ENCODE peak calls at places on chromosomes 2 and 18, in five cellular contexts. U is heart right ventricle, M is brain microvascular endothelial cell, T is NCI-H446, Y is endodermal cell. E is an unnamed sample.

GRCh38 chr2:10913501-10914271 is 2.0 kb downstream of the KCNF1 start:
- DNase-seq in U (no peak), M (no peak), T (no peak), Y (peak; percentile 60), E (no peak)

GRCh38 chr18:79056827-79057367 is 12.3 kb upstream of the ATP9B start:
- DNase-seq in U (no peak), M (no peak), T (no peak), Y (no peak), E (no peak)

GRCh38 chr2:162734866-162735265 is 103.7 kb downstream of the KCNH7 start:
- DNase-seq in U (no peak), M (no peak), T (no peak), Y (no peak), E (no peak)

GRCh38 chr2:134745023-134745422 is 26.2 kb upstream of the TMEM163 start:
- DNase-seq in U (no peak), M (no peak), T (no peak), Y (no peak), E (no peak)

GRCh38 chr2:64311191-64311910 is 142.6 kb upstream of the LGALSL start:
- DNase-seq in U (no peak), M (no peak), T (no peak), Y (peak; percentile 55), E (no peak)

GRCh38 chr18:35324926-35325655 is 19.1 kb downstream of the ZNF24 start:
- DNase-seq in U (no peak), M (no peak), T (no peak), Y (peak; percentile 65), E (no peak)

GRCh38 chr18:78939105-78939504 is 40.5 kb upstream of the SALL3 start:
- DNase-seq in U (no peak), M (no peak), T (no peak), Y (no peak), E (no peak)

GRCh38 chr2:163733301-163733938 is 2.4 kb downstream of the FIGN start:
- DNase-seq in U (no peak), M (peak; percentile 7), T (peak; percentile 43), Y (no peak), E (no peak)

GRCh38 chr2:178279636-178280035 is 85.3 kb downstream of the OSBPL6 start:
- DNase-seq in U (no peak), M (no peak), T (no peak), Y (no peak), E (no peak)

E was measured in SIG-M5.